ENCODE peak calls at places on chromosome 21, in four cellular contexts. C is sigmoid colon, D is SK-N-SH, J is esophagus muscularis mucosa. Q is an unnamed sample. For H3K4me1, the result is how much of the 10 kb centered on the place peaks cover.

GRCh38 chr21:43574741-43575465 is 84.4 kb downstream of the HSF2BP start:
- DNase-seq in C (peak), D (no peak), J (no peak), Q (no peak)

GRCh38 chr21:44013380-44014088 is 1.4 kb downstream of the TRAPPC10 start:
- DNase-seq in C (no peak), D (peak), J (no peak), Q (no peak)

GRCh38 chr21:35324372-35325220 is 275.5 kb upstream of the RUNX1 start:
- DNase-seq in C (peak), D (no peak), J (peak), Q (no peak)

GRCh38 chr21:43923391-43923790 is 58.4 kb downstream of the AGPAT3 start:
- DNase-seq in C (peak), D (peak), J (no peak), Q (no peak)

GRCh38 chr21:23162213-23162946 is 2164.2 kb downstream of the NCAM2 start:
- DNase-seq in C (no peak), D (no peak), J (no peak), Q (peak)

GRCh38 chr21:15444118-15444960 is 285.4 kb upstream of the USP25 start:
- DNase-seq in C (no peak), D (no peak), J (no peak), Q (no peak)

GRCh38 chr21:43866659-43867331 is 1.8 kb downstream of the AGPAT3 start:
- DNase-seq in C (no peak), D (no peak), J (no peak), Q (no peak)

GRCh38 chr21:17432732-17433057 is 80.1 kb upstream of the CXADR start:
- DNase-seq in C (no peak), D (no peak), J (no peak), Q (no peak)

GRCh38 chr21:27581168-27581567 is 614.3 kb upstream of the ADAMTS5 start:
- DNase-seq in C (no peak), D (no peak), J (no peak), Q (no peak)

GRCh38 chr21:16117851-16118592 is 388.2 kb downstream of the USP25 start:
- DNase-seq in C (no peak), D (no peak), J (no peak), Q (no peak)

GRCh38 chr21:15140321-15141019 is 75.7 kb upstream of the NRIP1 start:
- DNase-seq in C (no peak), D (no peak), J (no peak), Q (no peak)

GRCh38 chr21:33419538-33420123 is 16.4 kb downstream of the IFNGR2 start:
- DNase-seq in C (peak), D (no peak), J (no peak), Q (no peak)

GRCh38 chr21:35559128-35559831 is 501.0 kb downstream of the SETD4 start:
- DNase-seq in C (no peak), D (peak), J (no peak), Q (no peak)

GRCh38 chr21:17821121-17821520 is 2.0 kb upstream of the C21orf91 start:
- DNase-seq in C (no peak), D (no peak), J (no peak), Q (no peak)

GRCh38 chr21:26814374-26814773 is 30.8 kb downstream of the ADAMTS1 start:
- DNase-seq in C (no peak), D (no peak), J (no peak), Q (no peak)

GRCh38 chr21:43775795-43776430 is at the start of gene CSTB:
- DNase-seq in C (peak), D (peak), J (peak), Q (no peak)

GRCh38 chr21:17488620-17489019 is 24.2 kb upstream of the CXADR start:
- DNase-seq in C (no peak), D (no peak), J (no peak), Q (no peak)

GRCh38 chr21:35084869-35085268 is 35.8 kb upstream of the RUNX1 start:
- DNase-seq in C (no peak), D (no peak), J (no peak), Q (no peak)

GRCh38 chr21:17976139-17976538 is 157.0 kb upstream of the C21orf91 start:
- DNase-seq in C (no peak), D (no peak), J (no peak), Q (no peak)

GRCh38 chr21:34761758-34762330 is 93.0 kb downstream of the CLIC6 start:
- DNase-seq in C (no peak), D (no peak), J (no peak), Q (no peak)

GRCh38 chr21:34885636-34886553 is 163.2 kb downstream of the RUNX1 start:
- DNase-seq in C (no peak), D (no peak), J (peak), Q (no peak)

GRCh38 chr21:43273016-43273707 is 104.4 kb downstream of the CRYAA start:
- DNase-seq in C (no peak), D (no peak), J (no peak), Q (no peak)

GRCh38 chr21:26804895-26805609 is 40.2 kb downstream of the ADAMTS1 start:
- DNase-seq in C (no peak), D (no peak), J (no peak), Q (no peak)

GRCh38 chr21:29384608-29385359 is 86.1 kb downstream of the BACH1 start:
- DNase-seq in C (no peak), D (no peak), J (no peak), Q (no peak)

GRCh38 chr21:44006017-44006624 is 6.0 kb upstream of the TRAPPC10 start:
- DNase-seq in C (peak), D (no peak), J (no peak), Q (peak)

GRCh38 chr21:34845521-34846213 is 176.9 kb downstream of the CLIC6 start:
- DNase-seq in C (no peak), D (no peak), J (no peak), Q (peak)

GRCh38 chr21:35533893-35534292 is 484.8 kb upstream of the RUNX1 start:
- DNase-seq in C (no peak), D (no peak), J (no peak), Q (no peak)

GRCh38 chr21:33950425-33951079 is 34.9 kb upstream of the ATP5PO start:
- DNase-seq in C (no peak), D (no peak), J (no peak), Q (no peak)

GRCh38 chr21:29232601-29233541 is 65.9 kb upstream of the BACH1 start:
- DNase-seq in C (no peak), D (no peak), J (no peak), Q (no peak)

GRCh38 chr21:35963920-35964451 is 96.3 kb downstream of the SETD4 start:
- DNase-seq in C (no peak), D (no peak), J (no peak), Q (no peak)

GRCh38 chr21:41504030-41504429 is 3.9 kb downstream of the TMPRSS2 start:
- DNase-seq in C (no peak), D (no peak), J (no peak), Q (no peak)
- TF ChIP-seq POLR2AphosphoS5 in C (no peak), D (no peak), J (no peak), Q (no peak)

GRCh38 chr21:39168800-39169199 is 14.5 kb downstream of the PSMG1 start:
- DNase-seq in C (no peak), D (no peak), J (no peak), Q (no peak)
- H3K4me1 ChIP-seq in C (under half), D (under half), J (under half), Q (under half)

GRCh38 chr21:36981049-36981391 is 14.6 kb upstream of the HLCS start:
- DNase-seq in C (no peak), D (no peak), J (no peak), Q (no peak)

GRCh38 chr21:36976228-36976627 is 9.8 kb upstream of the HLCS start:
- DNase-seq in C (no peak), D (no peak), J (no peak), Q (no peak)

GRCh38 chr21:36976882-36977651 is 10.6 kb upstream of the HLCS start:
- DNase-seq in C (no peak), D (peak), J (no peak), Q (peak)

GRCh38 chr21:36981977-36982700 is 15.7 kb upstream of the HLCS start:
- DNase-seq in C (no peak), D (no peak), J (no peak), Q (no peak)

DNA sequence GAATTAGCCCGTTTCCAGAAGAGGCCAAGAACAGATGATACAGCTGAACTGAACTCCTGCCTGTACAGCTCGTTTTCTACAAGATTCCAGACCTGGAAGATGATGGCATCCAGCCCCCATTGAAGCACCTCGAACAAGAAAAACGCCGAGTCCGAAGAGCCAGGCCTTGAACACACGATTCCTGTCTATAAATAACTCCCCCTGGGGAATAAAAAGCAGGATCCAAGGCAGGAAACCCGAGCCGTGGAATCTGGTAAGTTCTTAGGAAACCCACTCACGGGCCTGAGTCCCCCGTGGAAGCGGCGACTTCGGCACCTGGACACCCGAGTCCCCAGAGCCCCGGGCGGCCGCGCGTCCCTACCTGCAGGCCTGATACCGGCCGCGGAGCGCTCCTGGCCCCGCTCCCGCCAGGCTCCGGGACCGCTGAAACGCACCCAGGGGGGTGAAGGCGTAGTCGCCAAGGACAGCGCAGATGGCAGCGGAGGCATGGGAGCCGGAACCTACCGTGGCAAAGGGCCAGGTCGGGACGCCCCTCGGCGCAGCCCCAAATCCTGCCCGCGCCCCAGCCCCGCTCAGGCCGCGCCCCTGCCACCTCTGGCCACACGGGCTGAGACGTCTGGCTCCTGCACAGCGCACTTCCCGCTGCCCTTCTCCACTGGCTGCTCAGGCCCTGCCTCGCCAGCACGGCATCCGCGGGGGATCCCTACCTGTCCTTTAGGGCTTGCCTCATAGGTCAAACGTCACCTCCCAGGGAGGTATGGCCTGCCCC is 14.0 kb upstream of the HLCS start:
- DNase-seq in C (no peak), D (peak), J (no peak), Q (no peak)
- TF ChIP-seq POLR2AphosphoS5 in C (no peak), D (no peak), J (no peak), Q (no peak)

DNA sequence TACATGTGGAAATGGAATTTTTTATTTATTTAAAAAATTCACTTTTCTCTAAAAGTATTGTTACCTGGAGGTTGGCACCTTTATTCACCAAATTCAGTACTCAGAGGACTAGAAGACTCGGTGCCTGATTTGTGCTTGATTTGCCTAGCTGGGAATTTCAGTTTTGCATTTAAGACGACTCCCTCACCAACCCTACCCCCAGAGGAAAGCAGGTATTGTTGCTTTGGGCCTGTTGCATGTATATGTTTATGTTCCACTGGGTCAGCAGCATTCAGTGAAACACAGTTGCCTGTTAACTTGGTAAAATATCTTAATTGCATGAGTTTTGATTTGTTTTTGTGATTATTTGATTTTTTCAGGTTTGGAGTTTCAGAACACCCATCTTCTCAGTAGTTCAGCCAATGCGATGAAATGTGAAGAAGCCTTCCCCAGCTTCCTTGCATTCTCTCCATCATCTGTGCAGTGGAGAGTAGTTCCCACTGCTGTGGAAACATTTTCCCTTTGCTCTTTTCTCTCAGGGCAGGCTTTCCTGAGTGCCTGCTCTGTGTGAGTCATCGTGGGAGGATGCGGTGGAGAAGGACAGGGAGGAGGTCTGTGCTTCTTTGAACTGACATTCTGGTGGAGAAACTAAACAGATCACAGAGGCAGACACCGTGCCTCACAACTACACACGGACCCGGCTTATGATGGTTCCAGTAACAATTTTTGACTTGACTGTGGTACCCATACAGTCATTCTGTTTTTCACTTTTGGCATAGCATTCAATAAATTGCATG is 6.4 kb downstream of the ADARB1 start:
- DNase-seq in C (peak), D (no peak), J (no peak), Q (no peak)
- H3K4me1 ChIP-seq in C (under half), D (under half), J (half or more), Q (under half)

GRCh38 chr21:37101384-37101783 is 28.3 kb downstream of the TTC3 start:
- DNase-seq in C (no peak), D (no peak), J (no peak), Q (no peak)
- TF ChIP-seq POLR2AphosphoS5 in C (no peak), D (no peak), J (no peak), Q (no peak)

GRCh38 chr21:42257091-42257760 is 38.3 kb downstream of the ABCG1 start:
- DNase-seq in C (no peak), D (no peak), J (no peak), Q (no peak)

GRCh38 chr21:42255038-42255601 is 36.2 kb downstream of the ABCG1 start:
- DNase-seq in C (no peak), D (no peak), J (no peak), Q (no peak)

GRCh38 chr21:42255825-42256224 is 36.9 kb downstream of the ABCG1 start:
- DNase-seq in C (no peak), D (no peak), J (no peak), Q (no peak)

GRCh38 chr21:42254631-42255030 is 35.7 kb downstream of the ABCG1 start:
- DNase-seq in C (no peak), D (no peak), J (no peak), Q (no peak)

GRCh38 chr21:42256316-42256715 is 37.4 kb downstream of the ABCG1 start:
- DNase-seq in C (no peak), D (no peak), J (no peak), Q (no peak)
- H3K4me1 ChIP-seq in C (under half), D (under half), J (half or more), Q (under half)

DNA sequence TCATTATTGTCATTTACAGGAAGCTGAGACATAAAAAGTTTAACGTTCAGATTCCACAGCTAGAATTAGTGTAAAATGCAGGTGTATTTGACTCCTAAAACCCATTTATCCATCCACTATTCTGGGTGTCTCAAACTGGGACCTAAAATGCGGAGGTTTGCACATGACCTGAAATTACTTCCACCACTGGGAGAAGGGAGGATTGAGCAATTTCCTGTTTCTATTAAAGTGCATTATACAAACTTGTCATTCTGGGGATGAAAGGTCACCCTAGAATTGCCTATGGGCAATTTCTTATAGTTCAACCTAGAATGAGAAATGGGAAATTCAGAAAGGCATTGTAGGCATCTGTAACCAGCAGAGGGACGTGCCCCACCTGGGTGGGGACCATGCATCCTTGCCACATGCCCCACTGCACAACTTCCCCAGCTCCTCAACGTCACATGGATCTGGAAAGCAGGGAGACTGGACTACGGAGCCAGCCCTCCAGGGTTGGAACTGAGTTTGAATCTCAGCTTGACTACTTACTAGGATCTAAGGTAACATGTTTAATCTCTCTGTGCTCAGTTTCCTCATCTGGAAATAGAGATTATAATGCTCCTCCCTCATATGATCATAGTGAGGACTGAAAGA is 47.0 kb downstream of the MRPL39 start:
- DNase-seq in C (no peak), D (no peak), J (no peak), Q (no peak)
- TF ChIP-seq POLR2AphosphoS5 in C (no peak), D (no peak), J (no peak), Q (no peak)

DNA sequence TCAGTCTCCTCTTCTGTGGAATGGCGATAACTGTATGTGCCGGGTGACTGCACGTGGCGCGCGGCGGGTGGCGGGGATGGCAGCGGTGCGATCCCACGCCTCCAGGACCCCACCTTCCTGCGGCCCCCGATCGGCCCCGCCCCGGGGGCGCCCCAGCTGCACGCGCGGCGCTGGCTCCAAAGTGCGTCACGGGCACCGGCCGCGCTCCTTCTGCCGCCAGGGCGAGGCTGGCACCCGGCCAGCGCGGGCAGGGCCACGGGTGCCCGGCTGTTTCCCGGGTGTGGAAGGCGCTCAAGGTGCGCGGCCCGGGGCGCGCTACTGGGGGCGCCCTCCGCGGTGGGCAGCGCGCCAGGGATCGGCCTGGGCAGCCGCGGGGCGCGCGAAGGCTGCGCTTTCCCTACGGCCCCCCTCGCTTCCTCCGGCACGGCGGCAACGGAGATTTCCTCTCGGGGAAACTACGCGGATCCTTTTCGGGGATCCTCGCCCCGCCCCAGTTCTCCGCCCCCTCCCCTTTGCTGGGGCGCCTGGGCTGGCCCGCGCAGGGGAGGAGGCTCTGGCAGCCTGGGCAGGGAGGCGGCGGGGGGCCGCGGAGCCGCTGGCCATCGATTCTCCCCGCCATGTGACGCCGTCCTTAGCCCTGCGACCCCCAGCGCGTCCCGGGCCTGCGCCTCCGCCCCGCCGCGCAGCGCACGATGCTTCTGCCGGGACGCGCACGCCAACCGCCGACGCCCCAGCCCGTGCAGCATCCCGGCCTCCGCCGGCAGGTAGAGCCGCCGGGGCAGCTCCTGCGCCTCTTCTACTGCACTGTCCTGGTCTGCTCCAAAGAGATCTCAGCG is at the start of gene EVA1C:
- DNase-seq in C (peak), D (peak), J (no peak), Q (no peak)
- H3K4me1 ChIP-seq in C (under half), D (under half), J (half or more), Q (under half)

DNA sequence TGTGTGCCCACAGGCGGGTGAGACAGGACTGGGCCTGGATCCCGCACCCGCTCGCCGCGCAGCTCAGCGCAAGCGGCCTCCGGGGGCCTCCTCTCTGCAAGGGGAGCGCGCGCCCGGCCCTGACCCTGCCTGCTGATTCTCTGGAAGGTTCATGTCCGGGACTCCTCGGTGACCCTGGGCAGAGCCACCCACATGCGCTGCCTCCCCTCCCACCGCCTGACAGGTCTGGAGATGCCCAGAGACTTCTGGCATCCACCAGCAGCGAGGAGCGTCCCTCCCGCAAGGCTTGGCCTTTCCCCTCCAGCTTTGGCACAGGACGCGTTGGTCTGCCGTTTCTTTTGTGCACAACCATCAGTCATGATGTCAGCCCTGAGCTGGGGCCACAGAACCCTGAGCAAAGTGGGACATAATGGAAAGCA is 42.0 kb upstream of the COL6A2 start:
- DNase-seq in C (peak), D (no peak), J (peak), Q (no peak)
- TF ChIP-seq POLR2AphosphoS5 in C (peak), D (no peak), J (no peak), Q (no peak)

GRCh38 chr21:25509862-25510261 is 97.4 kb downstream of the MRPL39 start:
- DNase-seq in C (no peak), D (no peak), J (no peak), Q (no peak)
- H3K4me1 ChIP-seq in C (under half), D (under half), J (under half), Q (under half)